ENCODE peak calls at places on chromosomes 7 and 10, in four cellular contexts. B is A549, L is spleen, M is cardiac fibroblast. A is an unnamed sample.

GRCh38 chr7:121039994-121040393 is 51.5 kb downstream of the CPED1 start:
- DNase-seq in B (no peak), L (no peak), M (no peak), A (no peak)

GRCh38 chr7:72343991-72344390 is 68.1 kb downstream of the CALN1 start:
- DNase-seq in B (no peak), L (no peak), M (no peak), A (no peak)

GRCh38 chr10:77874872-77875271 is 51.7 kb downstream of the DLG5 start:
- DNase-seq in B (no peak), L (no peak), M (no peak), A (no peak)

GRCh38 chr10:19518632-19519031 is 297.6 kb upstream of the PLXDC2 start:
- DNase-seq in B (no peak), L (no peak), M (no peak), A (no peak)

GRCh38 chr10:97376413-97376812 is 24.7 kb downstream of the RRP12 start:
- DNase-seq in B (no peak), L (peak), M (no peak), A (no peak)

GRCh38 chr10:118373786-118374185 is 31.7 kb upstream of the FAM204A start:
- DNase-seq in B (no peak), L (no peak), M (peak), A (peak)

GRCh38 chr7:49433794-49434193 is 339.6 kb upstream of the VWC2 start:
- DNase-seq in B (no peak), L (no peak), M (no peak), A (no peak)

GRCh38 chr10:126669188-126669587 is 1.3 kb downstream of the C10orf90 start:
- DNase-seq in B (no peak), L (no peak), M (no peak), A (no peak)

GRCh38 chr10:5534051-5534821 is 9.5 kb downstream of the CALML3 start:
- DNase-seq in B (no peak), L (peak), M (peak), A (no peak)

GRCh38 chr10:3525832-3526449 is 259.1 kb downstream of the KLF6 start:
- DNase-seq in B (peak), L (no peak), M (peak), A (peak)

GRCh38 chr10:13180788-13181187 is 19.4 kb downstream of the MCM10 start:
- DNase-seq in B (no peak), L (no peak), M (no peak), A (no peak)

GRCh38 chr10:59844436-59844835 is 61.9 kb downstream of the CCDC6 start:
- DNase-seq in B (no peak), L (no peak), M (no peak), A (no peak)

GRCh38 chr10:549391-549790 is 140.1 kb downstream of the DIP2C start:
- DNase-seq in B (no peak), L (no peak), M (no peak), A (no peak)

GRCh38 chr10:30435068-30435422 is 1.1 kb downstream of the MAP3K8 start:
- DNase-seq in B (no peak), L (peak), M (peak), A (no peak)

GRCh38 chr7:75993689-75994387 is 557 bp downstream of the TMEM120A start:
- DNase-seq in B (peak), L (peak), M (peak), A (no peak)

GRCh38 chr7:157795199-157795598 is 458.4 kb downstream of the DNAJB6 start:
- DNase-seq in B (no peak), L (no peak), M (no peak), A (no peak)

GRCh38 chr7:42262907-42263466 is 26.0 kb upstream of the GLI3 start:
- DNase-seq in B (no peak), L (no peak), M (peak), A (no peak)

GRCh38 chr10:73501651-73502050 is 5.8 kb upstream of the PPP3CB start:
- DNase-seq in B (no peak), L (no peak), M (no peak), A (no peak)

GRCh38 chr7:55288070-55288824 is 76.9 kb upstream of the LANCL2 start:
- DNase-seq in B (no peak), L (no peak), M (peak), A (no peak)

GRCh38 chr10:123548779-123549178 is 117.4 kb upstream of the GPR26 start:
- DNase-seq in B (no peak), L (no peak), M (no peak), A (no peak)

GRCh38 chr7:155258233-155258575 is 39.5 kb upstream of the INSIG1 start:
- DNase-seq in B (no peak), L (no peak), M (peak), A (peak)

GRCh38 chr7:93194368-93194767 is 31.9 kb downstream of the HEPACAM2 start:
- DNase-seq in B (no peak), L (no peak), M (no peak), A (peak)

GRCh38 chr10:63054889-63055606 is 78.1 kb upstream of the NRBF2 start:
- DNase-seq in B (no peak), L (no peak), M (no peak), A (no peak)

GRCh38 chr7:93331706-93332105 is 99.5 kb downstream of the VPS50 start:
- DNase-seq in B (no peak), L (no peak), M (no peak), A (no peak)

GRCh38 chr10:129966370-129966769 is 2.3 kb upstream of the EBF3 start:
- DNase-seq in B (no peak), L (no peak), M (no peak), A (no peak)

GRCh38 chr10:129968020-129968861 is 4.2 kb upstream of the EBF3 start:
- DNase-seq in B (no peak), L (peak), M (no peak), A (no peak)

GRCh38 chr10:129965940-129966339 is 1.9 kb upstream of the EBF3 start:
- DNase-seq in B (no peak), L (no peak), M (no peak), A (no peak)

GRCh38 chr10:129967579-129968019 is 3.5 kb upstream of the EBF3 start:
- DNase-seq in B (no peak), L (peak), M (no peak), A (no peak)

DNA sequence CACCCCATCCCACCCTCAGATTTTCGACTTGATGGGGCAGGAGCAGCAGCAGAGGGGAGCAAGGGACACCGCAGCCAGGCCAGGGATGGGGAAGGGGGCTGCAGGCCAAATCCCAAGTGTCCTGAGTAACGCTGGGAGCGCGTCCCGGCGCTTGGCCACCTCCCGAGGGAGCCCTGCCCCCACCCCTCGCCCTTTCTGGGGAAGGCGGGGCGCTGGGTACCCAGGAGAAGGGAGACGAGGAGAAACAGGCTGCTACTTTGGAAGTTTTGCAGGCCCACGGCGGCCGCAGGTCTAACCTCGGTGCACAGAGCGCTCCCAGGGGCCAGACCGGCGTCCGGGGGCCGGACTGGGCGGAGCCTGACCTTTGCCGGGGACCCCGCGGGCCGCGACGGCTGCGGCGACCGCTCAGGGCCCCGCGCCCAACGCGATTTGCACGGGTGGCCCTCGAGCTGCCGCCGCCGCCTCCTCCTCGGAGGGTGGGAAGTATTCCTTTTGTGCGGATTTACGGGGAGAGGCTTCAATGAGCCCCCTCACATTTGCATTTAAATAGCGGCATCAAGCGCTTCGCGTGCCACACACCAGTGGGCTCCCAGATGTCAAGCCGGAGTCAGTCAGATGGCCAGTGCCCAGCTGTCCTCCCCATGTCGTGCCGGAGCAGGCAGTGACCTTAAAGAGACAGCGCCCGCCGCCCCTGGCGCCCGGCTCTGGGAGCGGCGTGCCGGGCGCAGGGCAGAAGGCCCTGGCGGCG is 2.9 kb upstream of the EBF3 start:
- DNase-seq in B (no peak), L (peak), M (no peak), A (no peak)
- H3K4me3 ChIP-seq in B (no peak), L (no peak), M (no peak), A (no peak)

DNA sequence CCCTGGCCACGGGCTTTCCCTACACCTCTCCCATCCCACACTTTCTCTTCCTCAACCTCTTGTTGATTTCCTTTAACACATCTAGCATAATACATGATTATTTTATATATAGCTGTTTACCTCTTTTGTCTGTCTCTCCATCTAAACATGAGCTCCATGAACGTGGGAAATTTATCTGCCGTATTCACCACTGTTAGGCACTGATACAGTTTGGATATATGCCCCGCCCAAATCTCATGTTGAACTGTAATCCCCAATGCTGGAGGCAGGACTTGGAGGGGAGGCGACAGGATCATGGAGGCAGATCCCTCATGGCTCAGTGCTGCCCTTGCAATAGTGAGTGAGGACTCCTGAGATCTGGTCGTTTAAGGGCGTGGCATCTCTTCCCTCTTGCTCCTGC is 5.7 kb downstream of the CYTH3 start:
- DNase-seq in B (no peak), L (peak), M (no peak), A (no peak)
- TF ChIP-seq CTCF in B (no peak), L (no peak), M (no peak), A (no peak)

GRCh38 chr7:15684834-15685233 is 1.6 kb downstream of the MEOX2 start:
- DNase-seq in B (no peak), L (no peak), M (peak), A (no peak)

GRCh38 chr7:15686209-15686956 is at the start of gene MEOX2:
- DNase-seq in B (peak), L (no peak), M (peak), A (no peak)

GRCh38 chr7:15686957-15687644 is 618 bp upstream of the MEOX2 start:
- DNase-seq in B (no peak), L (no peak), M (no peak), A (no peak)

GRCh38 chr7:15684036-15684815 is 2.3 kb downstream of the MEOX2 start:
- DNase-seq in B (no peak), L (no peak), M (peak), A (no peak)

DNA sequence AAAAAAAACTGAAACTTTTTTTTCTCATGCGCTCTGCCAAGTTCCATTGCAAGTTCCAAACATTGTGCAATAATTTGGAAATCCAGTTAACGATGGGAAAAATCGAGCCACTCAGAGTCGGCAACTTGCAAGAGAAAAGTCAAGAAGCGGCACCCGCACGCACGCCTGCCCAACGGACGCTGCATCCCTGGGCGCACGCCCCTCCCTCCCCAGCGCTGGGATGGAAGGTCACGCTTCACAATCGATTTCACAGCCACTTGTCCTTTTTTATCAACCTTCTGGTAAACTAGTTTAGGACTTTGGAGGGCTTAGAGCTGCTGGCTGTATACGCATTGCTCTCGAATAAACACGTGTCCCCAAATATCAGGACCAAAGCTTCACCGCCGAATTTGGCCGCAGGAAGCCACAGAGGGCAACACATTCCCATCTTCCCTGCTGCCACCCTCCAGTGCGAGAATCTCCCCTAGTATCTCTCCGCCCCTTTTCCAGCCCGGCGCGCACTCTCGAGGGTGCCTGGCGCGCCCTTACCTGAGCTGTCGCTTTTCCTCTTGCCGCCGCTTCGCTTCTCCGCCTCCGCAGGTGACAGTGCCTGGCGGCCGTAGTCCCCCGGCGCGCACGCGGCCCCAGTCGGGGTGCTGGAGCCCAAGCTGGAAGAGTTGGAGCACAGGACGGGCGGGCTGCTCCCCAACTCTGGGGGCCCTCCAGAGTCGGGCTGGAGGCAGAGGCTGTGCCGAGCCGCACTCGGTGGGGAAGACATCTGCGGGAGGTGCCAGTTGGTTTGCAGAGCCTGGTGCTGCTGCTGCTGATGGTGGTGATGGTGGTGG is 913 bp downstream of the MEOX2 start:
- DNase-seq in B (no peak), L (no peak), M (peak), A (peak)
- H3K4me3 ChIP-seq in B (no peak), L (peak), M (peak), A (peak)

DNA sequence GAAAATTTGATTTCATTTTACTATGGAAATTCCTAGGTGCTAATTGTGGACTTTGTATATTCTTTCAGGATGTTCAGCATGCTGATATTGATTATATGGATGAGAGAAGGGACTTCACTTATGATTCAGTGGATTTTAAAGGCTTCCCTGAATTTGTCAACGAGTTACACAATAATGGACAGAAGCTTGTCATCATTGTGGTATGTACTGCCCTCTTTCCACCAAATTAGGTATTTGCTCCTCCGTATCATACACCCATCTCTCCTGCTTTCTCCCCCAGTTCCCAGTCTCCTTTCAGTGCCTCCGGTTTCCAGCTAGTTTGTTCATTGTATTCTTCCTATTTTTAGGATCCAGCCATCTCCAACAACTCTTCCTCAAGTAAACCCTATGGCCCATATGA is 34.6 kb downstream of the MGAM start:
- DNase-seq in B (no peak), L (no peak), M (no peak), A (no peak)
- TF ChIP-seq CTCF in B (peak), L (no peak), M (no peak), A (no peak)

DNA sequence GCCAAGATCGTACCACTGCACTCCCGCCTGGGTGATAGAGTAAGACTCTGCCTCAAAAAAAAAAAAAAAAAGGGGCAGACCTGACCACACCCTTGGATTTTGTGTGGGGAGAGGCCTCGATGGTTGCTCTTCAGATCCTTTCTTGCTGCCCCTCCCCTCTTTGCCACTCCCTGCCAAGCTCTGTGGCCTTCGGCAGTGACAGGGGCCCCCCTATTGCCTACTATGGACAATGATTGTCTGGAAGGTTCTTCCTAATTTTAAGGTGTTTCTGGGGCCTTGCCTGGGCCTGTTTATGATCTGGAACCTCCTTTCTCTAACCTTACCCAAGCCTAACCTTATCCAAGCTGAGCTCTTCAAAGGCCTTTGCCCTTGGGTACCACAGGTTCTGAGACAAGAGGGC is 766 bp downstream of the PRF1 start:
- DNase-seq in B (no peak), L (no peak), M (no peak), A (no peak)
- H3K4me3 ChIP-seq in B (no peak), L (peak), M (no peak), A (no peak)

DNA sequence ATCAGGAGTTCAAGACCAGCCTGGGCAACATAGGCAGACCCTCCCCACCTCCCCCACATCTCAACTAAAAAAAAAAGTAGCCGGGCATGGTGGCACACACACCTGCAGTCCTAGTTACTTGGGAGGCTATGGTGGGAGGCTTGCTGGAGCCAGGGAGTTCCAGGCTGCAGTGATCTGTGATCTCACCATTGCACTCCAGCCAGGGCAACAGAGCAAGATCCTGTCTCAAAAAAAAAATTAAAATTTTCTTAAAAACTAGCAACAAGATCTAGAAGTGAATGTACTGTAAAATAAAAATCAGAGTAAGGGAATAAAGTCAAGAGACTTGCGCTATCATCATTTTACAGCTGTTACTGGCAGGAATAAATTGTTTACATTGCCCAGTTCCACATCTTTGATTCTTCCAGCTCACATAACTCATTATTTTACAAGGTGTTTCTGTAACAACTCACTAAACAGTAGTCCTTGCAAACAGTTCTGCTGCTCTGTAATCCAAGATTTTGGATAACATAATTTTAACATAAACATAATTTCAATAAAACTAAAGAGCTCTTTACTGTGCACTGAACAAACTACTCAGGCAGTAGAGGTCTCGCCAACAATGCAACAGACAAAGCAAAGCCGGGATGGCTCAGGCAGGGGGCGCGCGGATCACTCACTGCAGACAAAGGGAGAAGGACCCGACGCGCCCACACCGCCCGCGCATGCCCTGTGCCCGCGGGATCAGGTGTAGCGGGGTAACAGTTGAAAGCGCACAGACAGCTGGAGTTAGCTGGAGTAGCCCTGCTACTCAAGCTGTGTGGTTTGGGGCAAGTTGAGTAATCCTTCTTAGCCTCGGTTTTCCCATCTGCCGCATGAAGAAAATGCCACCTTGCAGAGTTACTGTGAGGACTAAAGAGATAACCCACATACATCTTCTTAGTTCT is 73.3 kb upstream of the NFE2L3 start:
- DNase-seq in B (peak), L (peak), M (peak), A (no peak)
- TF ChIP-seq CTCF in B (peak), L (peak), M (peak), A (peak)

GRCh38 chr7:30329706-30330105 is 45.3 kb downstream of the ZNRF2 start:
- DNase-seq in B (no peak), L (no peak), M (no peak), A (no peak)
- H3K4me3 ChIP-seq in B (no peak), L (no peak), M (no peak), A (no peak)

GRCh38 chr10:129231821-129232220 is 235.2 kb upstream of the MGMT start:
- DNase-seq in B (no peak), L (no peak), M (no peak), A (no peak)
- TF ChIP-seq CTCF in B (no peak), L (no peak), M (no peak), A (no peak)

GRCh38 chr10:133329401-133330202 is 7.1 kb downstream of the CALY start:
- DNase-seq in B (peak), L (peak), M (peak), A (peak)
- H3K4me3 ChIP-seq in B (peak), L (peak), M (no peak), A (peak)